ENCODE peak calls at places on chromosomes 11 and 22, in nine cellular contexts. L is NCI-H1417; Z is activated effector memory CD4-positive, alpha-beta T cell treated with Interleukin-2 at 50 U/mL for 16 hours; N is tibial nerve; Y is CD8-positive, alpha-beta T cell; J is islet precursor cell; A is epithelial cell of esophagus; T is HCT116; O is iris pigment epithelial cell. M is an unnamed sample.
A peak's percentile ranks its signal among the peaks of the same experiment; 100 is the strongest.

GRCh38 chr22:20439928-20440575 is 2.4 kb upstream of the SCARF2 start:
- DNase-seq in Z (no peak), A (no peak), Y (no peak), L (no peak), O (no peak), N (no peak), J (peak; percentile 45), T (no peak), M (no peak)

GRCh38 chr11:18014876-18015275 is 2.0 kb upstream of the SERGEF start:
- DNase-seq in Y (no peak), O (no peak), T (no peak), A (no peak), N (no peak), J (no peak), L (no peak), Z (no peak), M (no peak)

GRCh38 chr11:129277216-129277838 is 85.2 kb upstream of the ARHGAP32 start:
- DNase-seq in T (no peak), A (peak; percentile 27), O (peak; percentile 25), J (no peak), L (no peak), N (no peak), Y (no peak), Z (no peak), M (peak; percentile 29)

GRCh38 chr11:44235765-44236201 is 74.2 kb downstream of the ALX4 start:
- DNase-seq in N (no peak), Y (no peak), L (no peak), O (no peak), A (no peak), Z (no peak), J (no peak), T (no peak), M (no peak)

GRCh38 chr22:23369054-23369685 is 188.9 kb downstream of the BCR start:
- DNase-seq in L (no peak), J (peak; percentile 39), Y (peak; percentile 31), N (no peak), Z (no peak), O (no peak), A (no peak), T (no peak), M (no peak)

GRCh38 chr11:4947505-4947904 is at the start of gene OR51A4:
- DNase-seq in N (no peak), Y (no peak), Z (no peak), A (no peak), J (no peak), O (no peak), L (no peak), T (no peak), M (no peak)

GRCh38 chr11:108009497-108010360 is 1.0 kb downstream of the CUL5 start:
- DNase-seq in J (no peak), A (peak; percentile 38), T (no peak), O (peak; percentile 10), N (no peak), Z (no peak), Y (no peak), L (peak; percentile 71), M (peak; percentile 15)

GRCh38 chr11:121374286-121374985 is 77.7 kb upstream of the SORL1 start:
- DNase-seq in N (no peak), Y (no peak), L (no peak), J (no peak), Z (no peak), O (no peak), A (no peak), T (no peak), M (no peak)

GRCh38 chr22:36334081-36334831 is 53.5 kb downstream of the MYH9 start:
- DNase-seq in J (peak; percentile 77), L (no peak), N (no peak), O (no peak), T (no peak), Y (peak; percentile 62), A (peak; percentile 69), Z (peak; percentile 31), M (no peak)